ENCODE peak calls at places on chromosome 18, in nine cellular contexts. J is AG20443; O is activated CD4-positive, alpha-beta T cell treated with anti-CD3 and anti-CD28 coated beads, Interleukin-2, amount 50 U/mL, for 1 hour; W is cerebellum; V is Caki2; I is astrocyte; E is NCI-H345; Q is Right ventricle myocardium inferior; X is iPS-NIHi11. M is an unnamed sample.

GRCh38 chr18:59986139-59986538 is 86.3 kb downstream of the PMAIP1 start:
- DNase-seq in J (no peak), W (no peak), O (no peak), V (no peak), X (no peak), I (no peak), Q (no peak), E (no peak), M (no peak)

GRCh38 chr18:63160172-63160995 is 159.2 kb downstream of the BCL2 start:
- DNase-seq in I (no peak), V (no peak), O (no peak), W (no peak), Q (no peak), E (no peak), X (no peak), J (no peak), M (no peak)

GRCh38 chr18:43680096-43680495 is 402.8 kb upstream of the SYT4 start:
- DNase-seq in E (no peak), W (no peak), O (no peak), X (no peak), Q (no peak), J (peak), I (no peak), V (no peak), M (no peak)

GRCh38 chr18:11004294-11004693 is 145.1 kb downstream of the PIEZO2 start:
- DNase-seq in W (no peak), O (no peak), Q (no peak), I (no peak), E (no peak), X (no peak), V (peak), J (no peak), M (no peak)

GRCh38 chr18:68489018-68489792 is 225.7 kb downstream of the TMX3 start:
- DNase-seq in I (no peak), O (no peak), Q (no peak), E (no peak), J (no peak), W (no peak), V (no peak), X (peak), M (no peak)

GRCh38 chr18:2237706-2238105 is 333.6 kb downstream of the METTL4 start:
- DNase-seq in X (no peak), O (no peak), W (no peak), V (no peak), J (no peak), E (no peak), I (no peak), Q (no peak), M (no peak)

GRCh38 chr18:111292-112014 is 46.9 kb upstream of the USP14 start:
- DNase-seq in V (peak), E (no peak), Q (peak), X (peak), I (peak), J (peak), O (peak), W (peak), M (no peak)

GRCh38 chr18:12883003-12883683 is 894 bp downstream of the PTPN2 start:
- DNase-seq in W (peak), Q (no peak), X (peak), O (peak), V (peak), J (peak), I (peak), E (peak), M (no peak)

GRCh38 chr18:71233177-71233576 is 944.3 kb downstream of the SOCS6 start:
- DNase-seq in Q (no peak), V (no peak), J (no peak), I (no peak), X (no peak), E (no peak), O (no peak), W (no peak), M (no peak)

GRCh38 chr18:24831871-24832665 is 371.6 kb downstream of the HRH4 start:
- DNase-seq in Q (no peak), I (no peak), J (no peak), W (peak), E (no peak), O (no peak), V (no peak), X (no peak), M (no peak)

GRCh38 chr18:58789856-58790255 is 74.8 kb upstream of the ZNF532 start:
- DNase-seq in V (no peak), O (no peak), Q (no peak), E (no peak), J (no peak), W (no peak), I (no peak), X (no peak), M (no peak)

GRCh38 chr18:25223211-25223610 is 128.8 kb downstream of the ZNF521 start:
- DNase-seq in Q (no peak), X (peak), J (no peak), I (no peak), O (no peak), E (no peak), W (no peak), V (no peak), M (no peak)

GRCh38 chr18:8851659-8852058 is 146.3 kb downstream of the MTCL1 start:
- DNase-seq in V (no peak), J (no peak), W (no peak), X (no peak), I (peak), Q (no peak), O (no peak), E (no peak), M (no peak)

GRCh38 chr18:49646864-49647263 is 85.0 kb downstream of the LIPG start:
- DNase-seq in W (no peak), E (no peak), J (no peak), V (no peak), I (no peak), X (no peak), O (no peak), Q (no peak), M (no peak)

GRCh38 chr18:3265564-3266033 is 3.7 kb downstream of the MYL12B start:
- DNase-seq in I (peak), V (no peak), W (no peak), E (no peak), X (no peak), Q (no peak), J (peak), O (no peak), M (no peak)

GRCh38 chr18:8091042-8091441 is 518.2 kb upstream of the RAB12 start:
- DNase-seq in W (no peak), I (no peak), J (peak), Q (no peak), E (no peak), X (no peak), V (no peak), O (no peak), M (no peak)

GRCh38 chr18:36338420-36338933 is 41.0 kb downstream of the FHOD3 start:
- DNase-seq in Q (no peak), W (no peak), O (no peak), E (no peak), X (no peak), V (no peak), J (no peak), I (no peak), M (no peak)

GRCh38 chr18:12747530-12748315 is 44.9 kb downstream of the PSMG2 start:
- DNase-seq in O (no peak), W (no peak), X (no peak), Q (no peak), I (peak), V (no peak), J (no peak), E (no peak), M (no peak)

GRCh38 chr18:77223653-77224052 is 26.0 kb upstream of the GALR1 start:
- DNase-seq in E (no peak), O (no peak), J (peak), I (peak), Q (no peak), X (no peak), W (no peak), V (peak), M (no peak)

GRCh38 chr18:63105636-63106316 is 213.8 kb downstream of the BCL2 start:
- DNase-seq in J (no peak), O (no peak), X (no peak), I (no peak), V (no peak), E (no peak), W (no peak), Q (no peak), M (no peak)

GRCh38 chr18:74841248-74841647 is 243.6 kb downstream of the ZNF407 start:
- DNase-seq in V (no peak), Q (no peak), O (no peak), I (no peak), J (no peak), E (no peak), X (no peak), W (no peak), M (no peak)

GRCh38 chr18:23871410-23871809 is 143.1 kb upstream of the TTC39C start:
- DNase-seq in J (no peak), W (no peak), V (no peak), Q (no peak), X (no peak), O (peak), E (peak), I (peak), M (no peak)

GRCh38 chr18:29496276-29496675 is 1319.3 kb upstream of the CDH2 start:
- DNase-seq in E (no peak), O (no peak), I (no peak), Q (no peak), V (no peak), W (no peak), X (no peak), J (no peak), M (no peak)

GRCh38 chr18:48351216-48352050 is 57.8 kb downstream of the ZBTB7C start:
- DNase-seq in Q (no peak), I (no peak), E (no peak), W (no peak), J (no peak), V (no peak), X (no peak), O (no peak), M (no peak)

GRCh38 chr18:77148289-77148688 is 15.7 kb upstream of the MBP start:
- DNase-seq in I (no peak), Q (no peak), J (no peak), E (no peak), O (no peak), V (no peak), W (no peak), X (no peak), M (no peak)

GRCh38 chr18:36786686-36787085 is 42.1 kb downstream of the TPGS2 start:
- DNase-seq in E (no peak), W (no peak), X (no peak), J (peak), V (no peak), I (peak), Q (peak), O (no peak), M (no peak)

GRCh38 chr18:59787998-59788875 is 91.0 kb upstream of the CCBE1 start:
- DNase-seq in I (peak), W (no peak), Q (no peak), E (no peak), O (no peak), X (no peak), V (no peak), J (peak), M (no peak)

GRCh38 chr18:7735194-7735593 is 168.1 kb downstream of the PTPRM start:
- DNase-seq in O (no peak), W (no peak), J (no peak), I (no peak), X (no peak), E (no peak), V (no peak), Q (no peak), M (no peak)

GRCh38 chr18:39184176-39184575 is 1618.6 kb upstream of the CELF4 start:
- DNase-seq in O (no peak), I (no peak), E (no peak), V (no peak), Q (no peak), W (no peak), J (no peak), X (no peak), M (no peak)

GRCh38 chr18:48997681-48997984 is 46.9 kb upstream of the SMAD7 start:
- DNase-seq in J (no peak), X (peak), E (no peak), Q (no peak), O (no peak), V (no peak), I (no peak), W (no peak), M (no peak)

GRCh38 chr18:10579079-10579867 is 53.4 kb downstream of the NAPG start:
- DNase-seq in E (no peak), I (peak), V (peak), O (no peak), J (peak), Q (no peak), W (no peak), X (no peak), M (no peak)

GRCh38 chr18:12299862-12300261 is 8.2 kb upstream of the TUBB6 start:
- DNase-seq in J (no peak), V (no peak), O (no peak), I (no peak), Q (no peak), E (no peak), X (no peak), W (no peak), M (no peak)

GRCh38 chr18:51398104-51398503 is 200.6 kb upstream of the MEX3C start:
- DNase-seq in V (no peak), O (no peak), X (no peak), J (no peak), E (no peak), Q (no peak), I (no peak), W (no peak), M (no peak)

GRCh38 chr18:45688834-45689233 is 35.1 kb upstream of the SLC14A1 start:
- DNase-seq in Q (no peak), J (no peak), E (peak), O (peak), W (no peak), V (no peak), I (no peak), X (no peak), M (no peak)

GRCh38 chr18:26813043-26813442 is 52.5 kb downstream of the AQP4 start:
- DNase-seq in O (no peak), W (peak), J (no peak), X (peak), I (peak), E (peak), V (no peak), Q (no peak), M (no peak)

GRCh38 chr18:11389281-11389680 is 220.1 kb upstream of the SLC35G4 start:
- DNase-seq in O (no peak), X (no peak), Q (no peak), I (no peak), J (no peak), W (no peak), V (no peak), E (no peak), M (no peak)

GRCh38 chr18:11960743-11961380 is 20.4 kb upstream of the IMPA2 start:
- DNase-seq in V (no peak), W (no peak), Q (no peak), O (no peak), I (no peak), J (no peak), E (no peak), X (no peak), M (no peak)

GRCh38 chr18:55247032-55247431 is 287.8 kb upstream of the CCDC68 start:
- DNase-seq in E (no peak), O (no peak), J (no peak), V (no peak), Q (no peak), W (no peak), X (no peak), I (no peak), M (no peak)